ENCODE peak calls at places on chromosomes 3 and 15, in eight cellular contexts. One of them, this sample, is unnamed.

GRCh38 chr3:71264840-71265239 is 318.7 kb downstream of the FOXP1 start:
- DNase-seq in fibroblast of villous mesenchyme: no peak
- DNase-seq in retinal pigment epithelial cell: no peak
- DNase-seq in AG09309: no peak
- DNase-seq in epithelial cell of proximal tubule: no peak
- DNase-seq in ovary: no peak
- DNase-seq in right atrium auricular region: no peak
- DNase-seq in CD8-positive, alpha-beta T cell: no peak
- DNase-seq in this sample: no peak

GRCh38 chr3:107272471-107272870 is 104.8 kb upstream of the CCDC54 start:
- DNase-seq in right atrium auricular region: no peak
- DNase-seq in fibroblast of villous mesenchyme: no peak
- DNase-seq in CD8-positive, alpha-beta T cell: no peak
- DNase-seq in epithelial cell of proximal tubule: no peak
- DNase-seq in retinal pigment epithelial cell: no peak
- DNase-seq in ovary: no peak
- DNase-seq in AG09309: no peak
- DNase-seq in this sample: peak; percentile 21

GRCh38 chr3:196093271-196094111 is 11.6 kb upstream of the TFRC start:
- DNase-seq in AG09309: no peak
- DNase-seq in fibroblast of villous mesenchyme: peak; percentile 88
- DNase-seq in retinal pigment epithelial cell: no peak
- DNase-seq in right atrium auricular region: peak; percentile 63
- DNase-seq in ovary: no peak
- DNase-seq in epithelial cell of proximal tubule: no peak
- DNase-seq in CD8-positive, alpha-beta T cell: no peak
- DNase-seq in this sample: peak; percentile 11

GRCh38 chr3:172221550-172221949 is 182.2 kb downstream of the FNDC3B start:
- DNase-seq in ovary: no peak
- DNase-seq in fibroblast of villous mesenchyme: peak; percentile 89
- DNase-seq in right atrium auricular region: no peak
- DNase-seq in AG09309: peak; percentile 74
- DNase-seq in CD8-positive, alpha-beta T cell: no peak
- DNase-seq in epithelial cell of proximal tubule: peak; percentile 36
- DNase-seq in retinal pigment epithelial cell: no peak
- DNase-seq in this sample: peak; percentile 44

GRCh38 chr3:60351481-60351880 is 899.8 kb downstream of the FHIT start:
- DNase-seq in AG09309: no peak
- DNase-seq in fibroblast of villous mesenchyme: no peak
- DNase-seq in retinal pigment epithelial cell: no peak
- DNase-seq in right atrium auricular region: no peak
- DNase-seq in epithelial cell of proximal tubule: no peak
- DNase-seq in CD8-positive, alpha-beta T cell: no peak
- DNase-seq in ovary: no peak
- DNase-seq in this sample: no peak

GRCh38 chr3:146513386-146514051 is 30.9 kb downstream of the PLSCR1 start:
- DNase-seq in retinal pigment epithelial cell: no peak
- DNase-seq in right atrium auricular region: no peak
- DNase-seq in AG09309: no peak
- DNase-seq in CD8-positive, alpha-beta T cell: no peak
- DNase-seq in ovary: no peak
- DNase-seq in fibroblast of villous mesenchyme: no peak
- DNase-seq in epithelial cell of proximal tubule: no peak
- DNase-seq in this sample: no peak

GRCh38 chr15:92205255-92205739 is 188.4 kb upstream of the ST8SIA2 start:
- DNase-seq in AG09309: no peak
- DNase-seq in ovary: no peak
- DNase-seq in retinal pigment epithelial cell: no peak
- DNase-seq in fibroblast of villous mesenchyme: no peak
- DNase-seq in CD8-positive, alpha-beta T cell: no peak
- DNase-seq in epithelial cell of proximal tubule: no peak
- DNase-seq in right atrium auricular region: no peak
- DNase-seq in this sample: peak; percentile 9

GRCh38 chr3:138862924-138863775 is 28.4 kb upstream of the PIK3CB start:
- DNase-seq in epithelial cell of proximal tubule: peak; percentile 80
- DNase-seq in retinal pigment epithelial cell: peak; percentile 14
- DNase-seq in AG09309: no peak
- DNase-seq in fibroblast of villous mesenchyme: peak; percentile 46
- DNase-seq in right atrium auricular region: no peak
- DNase-seq in ovary: no peak
- DNase-seq in CD8-positive, alpha-beta T cell: no peak
- DNase-seq in this sample: peak; percentile 94

GRCh38 chr15:77617507-77618285 is 15.0 kb downstream of the LINGO1 start:
- DNase-seq in retinal pigment epithelial cell: no peak
- DNase-seq in epithelial cell of proximal tubule: peak; percentile 12
- DNase-seq in fibroblast of villous mesenchyme: no peak
- DNase-seq in ovary: no peak
- DNase-seq in right atrium auricular region: no peak
- DNase-seq in CD8-positive, alpha-beta T cell: no peak
- DNase-seq in AG09309: no peak
- DNase-seq in this sample: peak; percentile 46
- TF ChIP-seq CTCF in retinal pigment epithelial cell: peak; percentile 60
- TF ChIP-seq CTCF in epithelial cell of proximal tubule: peak; percentile 67
- TF ChIP-seq CTCF in fibroblast of villous mesenchyme: peak; percentile 38
- TF ChIP-seq CTCF in ovary: no peak
- TF ChIP-seq CTCF in right atrium auricular region: no peak
- TF ChIP-seq CTCF in CD8-positive, alpha-beta T cell: no peak
- TF ChIP-seq CTCF in AG09309: peak; percentile 34
- TF ChIP-seq CTCF in this sample: peak; percentile 31

GRCh38 chr15:24916305-24917009 is 38.3 kb upstream of the SNRPN start:
- DNase-seq in epithelial cell of proximal tubule: no peak
- DNase-seq in CD8-positive, alpha-beta T cell: no peak
- DNase-seq in retinal pigment epithelial cell: no peak
- DNase-seq in right atrium auricular region: no peak
- DNase-seq in fibroblast of villous mesenchyme: no peak
- DNase-seq in ovary: no peak
- DNase-seq in AG09309: no peak
- DNase-seq in this sample: no peak

GRCh38 chr15:24919446-24919845 is 35.3 kb upstream of the SNRPN start:
- DNase-seq in fibroblast of villous mesenchyme: no peak
- DNase-seq in CD8-positive, alpha-beta T cell: no peak
- DNase-seq in ovary: no peak
- DNase-seq in right atrium auricular region: no peak
- DNase-seq in epithelial cell of proximal tubule: no peak
- DNase-seq in AG09309: no peak
- DNase-seq in retinal pigment epithelial cell: no peak
- DNase-seq in this sample: no peak

GRCh38 chr15:24917431-24917830 is 37.4 kb upstream of the SNRPN start:
- DNase-seq in epithelial cell of proximal tubule: no peak
- DNase-seq in fibroblast of villous mesenchyme: no peak
- DNase-seq in AG09309: no peak
- DNase-seq in ovary: no peak
- DNase-seq in retinal pigment epithelial cell: no peak
- DNase-seq in CD8-positive, alpha-beta T cell: no peak
- DNase-seq in right atrium auricular region: no peak
- DNase-seq in this sample: no peak
- TF ChIP-seq CTCF in epithelial cell of proximal tubule: no peak
- TF ChIP-seq CTCF in fibroblast of villous mesenchyme: no peak
- TF ChIP-seq CTCF in AG09309: no peak
- TF ChIP-seq CTCF in ovary: no peak
- TF ChIP-seq CTCF in retinal pigment epithelial cell: no peak
- TF ChIP-seq CTCF in CD8-positive, alpha-beta T cell: no peak
- TF ChIP-seq CTCF in right atrium auricular region: no peak
- TF ChIP-seq CTCF in this sample: no peak

DNA sequence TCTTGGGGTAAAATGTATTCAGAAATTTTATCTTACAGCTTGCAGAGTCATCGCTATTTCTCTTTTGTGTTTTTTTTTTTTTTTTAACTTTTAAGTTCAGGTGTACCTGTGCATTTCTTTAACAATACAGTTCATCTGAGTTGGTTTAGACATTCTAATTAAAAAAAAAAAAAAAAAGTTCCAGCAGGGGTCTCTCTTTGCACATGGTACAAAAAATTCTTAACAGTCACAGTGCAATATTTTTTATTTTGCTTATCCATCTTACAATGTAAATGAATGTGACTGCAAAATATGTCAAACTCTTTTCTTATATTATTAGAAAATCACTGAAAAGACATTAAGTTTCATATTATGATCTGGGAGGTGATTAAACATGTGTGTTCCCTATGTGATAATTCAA is 47.5 kb upstream of the SLC9A9 start:
- DNase-seq in AG09309: no peak
- DNase-seq in CD8-positive, alpha-beta T cell: no peak
- DNase-seq in retinal pigment epithelial cell: no peak
- DNase-seq in ovary: no peak
- DNase-seq in epithelial cell of proximal tubule: no peak
- DNase-seq in fibroblast of villous mesenchyme: peak; percentile 21
- DNase-seq in right atrium auricular region: no peak
- DNase-seq in this sample: peak; percentile 26
- TF ChIP-seq CTCF in AG09309: peak; percentile 29
- TF ChIP-seq CTCF in CD8-positive, alpha-beta T cell: no peak
- TF ChIP-seq CTCF in retinal pigment epithelial cell: peak; percentile 27
- TF ChIP-seq CTCF in ovary: no peak
- TF ChIP-seq CTCF in epithelial cell of proximal tubule: peak; percentile 36
- TF ChIP-seq CTCF in fibroblast of villous mesenchyme: peak; percentile 31
- TF ChIP-seq CTCF in right atrium auricular region: peak; percentile 43
- TF ChIP-seq CTCF in this sample: no peak

GRCh38 chr15:57353317-57353804 is 22.9 kb upstream of the CGNL1 start:
- DNase-seq in CD8-positive, alpha-beta T cell: no peak
- DNase-seq in fibroblast of villous mesenchyme: no peak
- DNase-seq in right atrium auricular region: no peak
- DNase-seq in retinal pigment epithelial cell: no peak
- DNase-seq in ovary: no peak
- DNase-seq in AG09309: no peak
- DNase-seq in epithelial cell of proximal tubule: no peak
- DNase-seq in this sample: no peak
- TF ChIP-seq CTCF in CD8-positive, alpha-beta T cell: no peak
- TF ChIP-seq CTCF in fibroblast of villous mesenchyme: no peak
- TF ChIP-seq CTCF in right atrium auricular region: no peak
- TF ChIP-seq CTCF in retinal pigment epithelial cell: no peak
- TF ChIP-seq CTCF in ovary: no peak
- TF ChIP-seq CTCF in AG09309: no peak
- TF ChIP-seq CTCF in epithelial cell of proximal tubule: no peak
- TF ChIP-seq CTCF in this sample: no peak